ENCODE peak calls at places on chromosomes 4 and X, in nine cellular contexts. R, O, K, Y, L, T, U, I and V are unnamed samples.

GRCh38 chr4:164550989-164551712 is 202.8 kb upstream of the SMIM31 start:
- DNase-seq in O (no peak), K (no peak), R (no peak), L (no peak), T (no peak), U (no peak), I (no peak), Y (no peak), V (peak; percentile 13)

GRCh38 chrX:2594491-2594890 is 93.7 kb upstream of the DHRSX start:
- DNase-seq in Y (no peak), O (no peak), U (no peak), L (no peak), T (no peak), I (no peak), K (no peak), R (no peak), V (no peak)

GRCh38 chr4:6696611-6697010 is 2.9 kb downstream of the S100P start:
- DNase-seq in I (no peak), U (no peak), T (no peak), K (no peak), R (no peak), O (no peak), Y (no peak), L (peak; percentile 15), V (no peak)

GRCh38 chrX:113192418-113192817 is 351.8 kb upstream of the AMOT start:
- DNase-seq in L (no peak), U (no peak), K (no peak), R (no peak), I (no peak), T (no peak), Y (no peak), O (no peak), V (no peak)

GRCh38 chr4:98448923-98449322 is 187.7 kb downstream of the RAP1GDS1 start:
- DNase-seq in R (no peak), L (no peak), Y (peak; percentile 43), K (no peak), O (no peak), T (no peak), I (peak; percentile 20), U (no peak), V (no peak)

GRCh38 chrX:38803286-38803608 is 2.0 kb downstream of the MID1IP1 start:
- DNase-seq in O (no peak), I (peak; percentile 10), U (no peak), K (no peak), T (no peak), Y (peak; percentile 45), R (no peak), L (no peak), V (no peak)

GRCh38 chrX:22689290-22689689 is 310.5 kb upstream of the DDX53 start:
- DNase-seq in L (no peak), T (no peak), O (peak; percentile 56), I (no peak), Y (no peak), U (peak; percentile 61), R (no peak), K (no peak), V (no peak)

GRCh38 chrX:19544693-19545305 is 29.5 kb upstream of the MAP3K15 start:
- DNase-seq in I (peak; percentile 55), Y (peak; percentile 58), O (peak; percentile 69), L (peak; percentile 76), R (peak; percentile 16), K (peak; percentile 71), U (peak; percentile 59), T (peak; percentile 76), V (peak; percentile 55)

GRCh38 chrX:123962794-123963373 is 1.4 kb downstream of the STAG2 start:
- DNase-seq in T (peak; percentile 93), O (peak; percentile 90), I (peak; percentile 91), R (peak; percentile 75), L (peak; percentile 68), K (peak; percentile 92), Y (peak; percentile 79), U (peak; percentile 95), V (peak; percentile 92)

GRCh38 chrX:52923781-52924241 is 26.7 kb downstream of the FAM156B start:
- DNase-seq in K (peak; percentile 39), I (peak; percentile 79), L (no peak), R (no peak), T (peak; percentile 61), Y (peak; percentile 70), U (peak; percentile 61), O (no peak), V (no peak)

GRCh38 chrX:46694549-46694948 is 64.4 kb downstream of the SLC9A7 start:
- DNase-seq in U (no peak), O (no peak), I (no peak), K (no peak), T (no peak), R (no peak), L (no peak), Y (no peak), V (no peak)

GRCh38 chr4:140697709-140698560 is 58.2 kb downstream of the TBC1D9 start:
- DNase-seq in I (peak; percentile 55), O (peak; percentile 28), U (no peak), Y (no peak), L (no peak), T (no peak), K (no peak), R (no peak), V (no peak)

GRCh38 chr4:110484767-110485166 is 8.8 kb downstream of the ENPEP start:
- DNase-seq in U (peak; percentile 95), T (peak; percentile 58), Y (no peak), I (no peak), R (no peak), L (no peak), O (no peak), K (peak; percentile 46), V (no peak)

GRCh38 chr4:40199999-40200880 is 3.4 kb downstream of the RHOH start:
- DNase-seq in U (no peak), L (no peak), K (no peak), I (peak; percentile 95), Y (peak; percentile 83), R (no peak), T (no peak), O (no peak), V (no peak)

GRCh38 chrX:66638591-66639500 is at the start of gene EDA2R:
- DNase-seq in U (peak; percentile 82), L (peak; percentile 66), Y (peak; percentile 81), R (no peak), O (peak; percentile 80), K (peak; percentile 64), I (peak; percentile 71), T (no peak), V (peak; percentile 83)

GRCh38 chr4:125765936-125766335 is 451.2 kb downstream of the FAT4 start:
- DNase-seq in O (no peak), K (no peak), T (no peak), R (no peak), Y (no peak), L (no peak), U (peak; percentile 43), I (no peak), V (no peak)

GRCh38 chr4:118942465-118942864 is 53.8 kb downstream of the SYNPO2 start:
- DNase-seq in R (no peak), O (no peak), I (no peak), L (peak; percentile 12), Y (no peak), U (peak; percentile 26), T (peak; percentile 80), K (no peak), V (no peak)

GRCh38 chrX:38638952-38639529 is 77.7 kb downstream of the TSPAN7 start:
- DNase-seq in U (no peak), Y (no peak), I (no peak), K (no peak), O (no peak), T (no peak), L (no peak), R (no peak), V (no peak)

DNA sequence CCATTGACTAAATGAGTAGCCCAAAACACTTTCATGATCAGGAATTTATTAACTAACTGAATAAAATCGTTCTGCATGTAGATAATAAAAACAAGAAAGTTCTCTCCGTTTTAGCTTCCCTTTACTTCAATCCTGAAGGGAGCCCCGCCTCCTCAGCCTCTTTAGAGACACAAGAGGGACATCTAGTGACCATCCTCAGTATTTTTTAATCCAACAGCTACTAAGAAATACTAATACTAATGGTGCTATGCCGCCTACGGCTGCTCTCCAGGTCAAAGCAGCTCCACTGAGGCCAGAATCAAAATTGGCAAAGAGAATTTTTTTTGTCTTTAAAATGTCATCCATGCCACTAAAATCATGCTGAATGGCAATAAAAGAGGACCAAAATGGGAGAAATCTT is 3.2 kb upstream of the PCDH19 start:
- DNase-seq in L (peak; percentile 63), I (peak; percentile 68), K (peak; percentile 78), T (peak; percentile 69), R (no peak), O (peak; percentile 80), U (peak; percentile 77), Y (peak; percentile 38), V (peak; percentile 79)
- TF ChIP-seq EZH2phosphoT487 in L (no peak), I (no peak), K (no peak), T (no peak), R (no peak), O (no peak), U (no peak), Y (no peak), V (no peak)

GRCh38 chr4:36439556-36439955 is 158.1 kb downstream of the DTHD1 start:
- DNase-seq in O (no peak), Y (no peak), K (no peak), L (no peak), U (no peak), R (no peak), T (no peak), I (no peak), V (peak; percentile 80)

GRCh38 chr4:36446275-36446674 is 164.9 kb downstream of the DTHD1 start:
- DNase-seq in T (peak; percentile 60), I (no peak), R (no peak), Y (no peak), L (no peak), U (no peak), O (no peak), K (no peak), V (no peak)

DNA sequence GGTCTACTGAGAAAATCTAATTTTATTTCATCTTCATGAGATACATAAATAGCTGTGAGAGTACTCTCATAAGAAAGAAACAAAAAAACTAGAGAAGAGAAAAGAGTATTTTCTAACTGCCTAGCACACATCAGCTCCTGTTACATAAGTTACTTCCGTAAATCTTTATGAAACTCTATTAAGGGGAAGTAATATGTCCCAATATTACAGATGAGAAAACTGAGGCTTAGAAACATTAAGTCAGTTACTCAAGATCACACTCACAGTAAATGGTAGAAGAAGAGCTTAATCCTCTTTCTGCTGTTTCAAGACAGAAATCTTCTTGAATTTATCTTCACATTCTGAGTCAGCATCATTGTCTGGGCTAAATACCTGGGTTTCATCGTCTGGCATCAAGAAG is 164.1 kb downstream of the DTHD1 start:
- DNase-seq in Y (no peak), O (no peak), I (no peak), R (no peak), T (no peak), K (no peak), U (no peak), L (no peak), V (no peak)
- H2AFZ ChIP-seq in Y (no peak overlapping the region), O (peak overlapping the region; percentile 82), I (no peak overlapping the region), R (no peak overlapping the region), T (peak overlapping the region; percentile 64), K (no peak overlapping the region), U (no peak overlapping the region), L (no peak overlapping the region), V (no peak overlapping the region)

GRCh38 chr4:185987976-185988627 is 80.9 kb upstream of the TLR3 start:
- DNase-seq in O (no peak), R (no peak), T (no peak), U (peak; percentile 9), K (no peak), L (no peak), I (no peak), Y (no peak), V (no peak)
- TF ChIP-seq EZH2phosphoT487 in O (no peak), R (no peak), T (no peak), U (no peak), K (no peak), L (no peak), I (no peak), Y (no peak), V (no peak)

GRCh38 chr4:96102541-96103018 is 262.7 kb downstream of the PDHA2 start:
- DNase-seq in R (no peak), T (peak; percentile 4), U (no peak), Y (no peak), L (no peak), K (no peak), I (no peak), O (no peak), V (no peak)
- H2AFZ ChIP-seq in R (peak overlapping the region; percentile 44), T (no peak overlapping the region), U (no peak overlapping the region), Y (no peak overlapping the region), L (no peak overlapping the region), K (no peak overlapping the region), I (no peak overlapping the region), O (no peak overlapping the region), V (no peak overlapping the region)